ENCODE peak calls at places on chromosomes 1 and 21, in eight cellular contexts. U is upper lobe of left lung, Q is sigmoid colon, D is ovary, Z is WERI-Rb-1, Y is tibial nerve, W is uterus, J is spleen. N is an unnamed sample. For H3K27me3, the result is how much of the 10 kb centered on the place peaks cover.

GRCh38 chr21:33825898-33826297 is 89.7 kb downstream of the ATP5PO start:
- DNase-seq in D (no peak), W (peak), Z (no peak), J (no peak), Y (no peak), Q (no peak), U (no peak), N (no peak)

GRCh38 chr1:41875487-41875886 is 43.2 kb downstream of the HIVEP3 start:
- DNase-seq in J (no peak), W (no peak), Q (no peak), U (peak), D (no peak), Z (no peak), Y (no peak), N (no peak)

GRCh38 chr1:71047635-71048607 is at the start of gene PTGER3:
- DNase-seq in Q (peak), J (peak), Y (no peak), D (peak), U (peak), Z (peak), W (peak), N (no peak)

GRCh38 chr1:160169553-160170399 is 18.4 kb downstream of the ATP1A4 start:
- DNase-seq in D (no peak), U (no peak), W (no peak), J (no peak), Y (no peak), Z (no peak), Q (no peak), N (no peak)

GRCh38 chr1:117093091-117093534 is 28.4 kb downstream of the TRIM45 start:
- DNase-seq in Z (no peak), U (no peak), Y (no peak), W (peak), J (no peak), Q (peak), D (peak), N (peak)

GRCh38 chr1:229023651-229024295 is 247.1 kb upstream of the RAB4A start:
- DNase-seq in Y (no peak), Q (no peak), D (no peak), W (no peak), Z (no peak), U (no peak), J (no peak), N (no peak)

GRCh38 chr1:56444960-56445646 is 134.3 kb downstream of the PLPP3 start:
- DNase-seq in Z (no peak), W (no peak), D (no peak), Y (no peak), Q (no peak), U (no peak), J (no peak), N (no peak)

GRCh38 chr1:72937905-72938304 is 655.6 kb upstream of the NEGR1 start:
- DNase-seq in Q (no peak), W (no peak), D (no peak), Y (no peak), J (no peak), U (no peak), Z (no peak), N (no peak)

GRCh38 chr1:99955375-99955774 is 14.4 kb upstream of the SLC35A3 start:
- DNase-seq in D (no peak), U (no peak), Q (no peak), J (no peak), Z (no peak), Y (no peak), W (no peak), N (no peak)

GRCh38 chr1:27772932-27773731 is at the start of gene STX12:
- DNase-seq in D (peak), U (peak), W (peak), J (peak), Y (peak), Z (peak), Q (peak), N (peak)

GRCh38 chr1:239212841-239213240 is 173.5 kb upstream of the CHRM3 start:
- DNase-seq in D (no peak), U (no peak), Y (no peak), J (no peak), Q (no peak), Z (no peak), W (no peak), N (no peak)

GRCh38 chr1:86137458-86137857 is 19.1 kb downstream of the COL24A1 start:
- DNase-seq in U (no peak), W (no peak), D (no peak), Q (no peak), Z (no peak), Y (no peak), J (no peak), N (no peak)

GRCh38 chr1:25562101-25562927 is 18.9 kb downstream of the LDLRAP1 start:
- DNase-seq in D (no peak), W (no peak), Q (no peak), Y (no peak), U (no peak), Z (no peak), J (peak), N (no peak)

GRCh38 chr1:205344010-205344808 is 12.5 kb downstream of the KLHDC8A start:
- DNase-seq in D (no peak), J (peak), Y (no peak), Z (no peak), U (peak), Q (no peak), W (no peak), N (no peak)

GRCh38 chr1:81650741-81651140 is 150.0 kb upstream of the ADGRL2 start:
- DNase-seq in W (no peak), J (no peak), Y (no peak), Q (no peak), D (no peak), U (no peak), Z (no peak), N (no peak)

GRCh38 chr1:62024690-62025089 is 170.0 kb upstream of the L1TD1 start:
- DNase-seq in Y (no peak), D (no peak), W (no peak), Q (no peak), J (no peak), U (no peak), Z (no peak), N (no peak)

GRCh38 chr21:46168659-46169386 is 13.4 kb upstream of the FTCD start:
- DNase-seq in J (no peak), W (no peak), Y (no peak), U (no peak), D (no peak), Z (no peak), Q (peak), N (no peak)

GRCh38 chr21:46172863-46173528 is 11.3 kb downstream of the SPATC1L start:
- DNase-seq in Y (no peak), U (peak), Z (no peak), W (no peak), Q (peak), D (no peak), J (no peak), N (peak)

GRCh38 chr21:46171996-46172862 is 12.0 kb downstream of the SPATC1L start:
- DNase-seq in U (no peak), J (no peak), D (no peak), Q (peak), Y (no peak), W (no peak), Z (no peak), N (no peak)

GRCh38 chr21:46171585-46171984 is 12.7 kb downstream of the SPATC1L start:
- DNase-seq in D (no peak), J (no peak), Y (no peak), W (no peak), Q (peak), Z (no peak), U (no peak), N (no peak)

GRCh38 chr21:46173573-46173972 is 10.7 kb downstream of the SPATC1L start:
- DNase-seq in W (no peak), Q (no peak), Z (no peak), Y (no peak), D (no peak), U (no peak), J (no peak), N (no peak)
- TF ChIP-seq CTCF in W (no peak), Q (no peak), Z (no peak), Y (no peak), D (no peak), U (no peak), J (no peak), N (no peak)

GRCh38 chr1:22833699-22834098 is 123.1 kb downstream of the EPHB2 start:
- DNase-seq in W (no peak), J (no peak), D (no peak), Y (no peak), Q (no peak), U (no peak), Z (no peak), N (no peak)
- H3K27me3 ChIP-seq in W (under half), J (under half), D (under half), Y (under half), Q (under half), U (under half), Z (under half), N (under half)

GRCh38 chr1:44819257-44819593 is 10.9 kb downstream of the BTBD19 start:
- DNase-seq in D (no peak), J (no peak), Z (no peak), W (no peak), Y (peak), U (no peak), Q (peak), N (no peak)

GRCh38 chr1:44817771-44818495 is 9.6 kb downstream of the BTBD19 start:
- DNase-seq in Z (no peak), D (no peak), Q (peak), Y (peak), J (peak), W (no peak), U (no peak), N (no peak)

GRCh38 chr1:44820945-44821715 is 12.8 kb downstream of the BTBD19 start:
- DNase-seq in U (no peak), Z (no peak), Q (peak), Y (no peak), W (no peak), J (peak), D (no peak), N (no peak)

GRCh38 chr1:44820328-44820944 is 12.1 kb downstream of the BTBD19 start:
- DNase-seq in W (no peak), Y (no peak), U (peak), J (no peak), Z (no peak), D (no peak), Q (no peak), N (no peak)

DNA sequence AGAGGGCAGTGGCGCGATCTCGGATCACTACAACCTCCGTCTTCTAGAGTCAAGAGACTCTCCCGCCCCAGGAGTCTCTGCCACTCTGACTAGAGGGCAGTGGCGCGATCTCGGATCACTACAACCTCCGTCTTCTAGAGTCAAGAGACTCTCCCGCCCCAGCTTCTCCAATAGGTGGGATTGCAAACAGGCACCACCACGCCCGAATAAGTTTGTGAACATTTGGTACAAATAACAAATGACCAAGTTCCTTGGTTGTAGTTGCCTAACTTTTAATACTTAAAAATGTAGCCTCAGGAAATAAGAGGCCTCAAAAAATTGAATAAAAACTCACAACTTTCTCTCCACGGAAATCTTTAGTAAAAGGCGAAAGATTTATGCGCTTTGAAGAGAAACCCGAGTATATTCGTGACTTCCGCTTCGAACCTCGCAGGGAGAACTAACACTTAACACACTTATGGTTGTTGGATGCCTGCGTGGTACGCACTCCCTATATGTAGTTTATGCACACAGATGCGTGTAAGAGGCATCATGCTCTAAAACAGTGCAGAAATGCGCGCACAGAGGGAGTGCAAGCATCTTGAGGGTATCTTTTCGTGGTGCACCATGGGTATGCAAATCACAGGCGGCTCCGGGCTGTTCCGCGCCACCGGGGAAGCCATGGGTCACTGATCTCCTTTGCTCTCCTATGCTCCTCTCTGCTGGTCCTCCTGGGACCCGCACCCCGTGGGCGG is 11.4 kb downstream of the BTBD19 start:
- DNase-seq in Z (no peak), Y (peak), U (no peak), D (peak), J (peak), Q (peak), W (peak), N (peak)
- TF ChIP-seq CTCF in Z (no peak), Y (no peak), U (peak), D (no peak), J (peak), Q (no peak), W (peak), N (no peak)

GRCh38 chr1:245969274-245969673 is 537.8 kb downstream of the SMYD3 start:
- DNase-seq in Q (no peak), Y (no peak), J (no peak), D (no peak), W (no peak), U (no peak), Z (no peak), N (no peak)

GRCh38 chr1:245972476-245972875 is 534.6 kb downstream of the SMYD3 start:
- DNase-seq in W (no peak), Q (no peak), J (no peak), D (no peak), U (no peak), Y (no peak), Z (no peak), N (no peak)

GRCh38 chr1:245971711-245972085 is 535.4 kb downstream of the SMYD3 start:
- DNase-seq in J (no peak), U (no peak), W (no peak), Z (no peak), Q (no peak), D (no peak), Y (no peak), N (no peak)
- H3K27me3 ChIP-seq in J (under half), U (under half), W (under half), Z (under half), Q (under half), D (under half), Y (under half), N (under half)

DNA sequence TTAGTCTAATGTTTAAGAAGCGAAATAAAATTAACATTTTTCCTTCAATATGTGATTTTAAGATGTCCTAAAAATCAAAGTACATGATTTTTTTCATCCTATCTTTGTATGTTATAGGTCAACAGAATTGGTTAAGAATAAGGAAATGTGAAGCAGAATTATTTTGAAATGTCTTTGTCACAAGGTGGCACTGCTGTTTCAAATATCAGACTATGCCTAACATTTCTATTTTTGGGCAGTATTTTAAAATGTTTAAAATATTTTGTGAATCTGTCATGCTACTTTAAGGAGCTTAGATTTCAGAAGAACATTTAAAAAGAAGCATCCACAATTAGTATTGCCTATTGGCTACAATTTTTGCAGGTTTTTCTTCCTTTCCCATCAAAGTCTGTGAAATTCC is 38.7 kb downstream of the AMY1C start:
- DNase-seq in W (no peak), D (no peak), U (no peak), Z (no peak), Y (no peak), Q (no peak), J (no peak), N (no peak)
- TF ChIP-seq CTCF in W (no peak), D (no peak), U (peak), Z (no peak), Y (no peak), Q (no peak), J (no peak), N (no peak)

DNA sequence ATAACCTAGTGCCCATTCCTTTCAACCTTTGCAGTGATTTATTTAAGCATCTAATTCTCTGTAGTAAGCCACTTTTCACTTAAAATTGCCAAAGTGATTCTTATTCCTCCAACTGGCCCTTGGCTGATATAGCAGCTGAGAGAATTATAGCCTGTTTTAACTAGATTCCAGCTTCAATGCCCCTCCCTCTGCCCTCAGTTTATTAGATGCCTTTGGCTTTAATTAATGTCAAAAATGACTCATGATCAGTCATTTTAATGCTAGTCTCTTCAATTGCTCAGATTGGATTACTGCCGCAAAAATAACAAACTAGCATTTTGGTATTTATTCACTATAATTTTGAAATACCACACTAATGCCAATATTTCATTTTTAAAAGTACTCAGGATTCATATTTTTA is 145.3 kb upstream of the KCTD3 start:
- DNase-seq in Y (no peak), W (no peak), J (no peak), U (no peak), D (no peak), Z (no peak), Q (no peak), N (no peak)
- H3K27me3 ChIP-seq in Y (under half), W (under half), J (under half), U (under half), D (under half), Z (under half), Q (under half), N (under half)